ENCODE peak calls at places on chromosomes 4 and X, in seven cellular contexts. D is left ventricle myocardium superior, I is heart left ventricle, P is HCT116, K is A549, E is GM23338, U is activated B cell treated with CpG ODN at 0.5 μM for 24 hours. A is an unnamed sample.

GRCh38 chr4:147060171-147060931 is 114.7 kb upstream of the TTC29 start:
- ATAC-seq in D (peak; percentile 63), I (peak; percentile 11), P (no peak), K (no peak), E (no peak), U (no peak), A (no peak)

GRCh38 chr4:153036931-153037330 is 100.8 kb downstream of the FHDC1 start:
- ATAC-seq in E (no peak), P (no peak), K (no peak), I (no peak), U (no peak), D (no peak), A (no peak)

GRCh38 chrX:150486011-150486410 is 82.4 kb upstream of the MTM1 start:
- ATAC-seq in U (peak; percentile 52), D (peak; percentile 66), P (peak; percentile 86), E (peak; percentile 91), I (peak; percentile 73), K (peak; percentile 96), A (peak; percentile 60)

GRCh38 chr4:128298852-128299251 is 11.2 kb upstream of the PGRMC2 start:
- ATAC-seq in I (no peak), D (no peak), U (no peak), E (no peak), P (peak; percentile 91), K (peak; percentile 55), A (peak; percentile 45)

GRCh38 chrX:56564921-56565861 is 1.8 kb downstream of the UBQLN2 start:
- ATAC-seq in P (no peak), E (peak; percentile 15), I (no peak), K (peak; percentile 6), D (no peak), U (no peak), A (no peak)

GRCh38 chr4:11297627-11298026 is 131.1 kb downstream of the HS3ST1 start:
- ATAC-seq in P (peak; percentile 49), D (no peak), I (no peak), E (no peak), U (no peak), K (no peak), A (no peak)

GRCh38 chrX:42944381-42944998 is 166.5 kb upstream of the PPP1R2C start:
- ATAC-seq in I (no peak), D (no peak), P (no peak), U (peak; percentile 7), E (no peak), K (no peak), A (no peak)

GRCh38 chr4:98706200-98706813 is 47.9 kb upstream of the TSPAN5 start:
- ATAC-seq in E (no peak), D (no peak), I (no peak), U (no peak), K (no peak), P (no peak), A (no peak)

GRCh38 chrX:136210243-136210642 is 41.0 kb downstream of the MAP7D3 start:
- ATAC-seq in D (no peak), P (no peak), U (peak; percentile 94), E (no peak), K (no peak), I (no peak), A (no peak)

GRCh38 chrX:12372111-12372510 is 233.8 kb downstream of the FRMPD4 start:
- ATAC-seq in K (no peak), P (no peak), I (no peak), E (no peak), D (no peak), U (no peak), A (no peak)

GRCh38 chrX:48826135-48826875 is at the start of gene ERAS:
- ATAC-seq in P (no peak), U (peak; percentile 64), D (no peak), I (no peak), K (no peak), E (peak; percentile 40), A (no peak)

GRCh38 chr4:185672618-185673017 is 137.3 kb upstream of the PDLIM3 start:
- ATAC-seq in U (no peak), D (peak; percentile 53), P (no peak), I (no peak), K (no peak), E (no peak), A (no peak)

GRCh38 chr4:99157478-99157935 is 13.4 kb upstream of the ADH4 start:
- ATAC-seq in P (no peak), I (no peak), U (no peak), K (no peak), D (no peak), E (no peak), A (no peak)

GRCh38 chr4:87555751-87556619 is 26.8 kb upstream of the SPARCL1 start:
- ATAC-seq in P (no peak), K (peak; percentile 91), U (no peak), E (no peak), D (no peak), I (no peak), A (peak; percentile 97)

GRCh38 chr4:125750399-125750798 is 435.6 kb downstream of the FAT4 start:
- ATAC-seq in P (no peak), D (peak; percentile 52), E (no peak), U (no peak), K (no peak), I (no peak), A (no peak)

GRCh38 chr4:68724922-68725321 is 54.5 kb upstream of the UGT2B15 start:
- ATAC-seq in K (no peak), D (no peak), U (no peak), I (no peak), E (no peak), P (no peak), A (no peak)

GRCh38 chr4:89101256-89102161 is 9.8 kb upstream of the TIGD2 start:
- ATAC-seq in I (no peak), K (no peak), P (no peak), D (no peak), E (no peak), U (peak; percentile 79), A (no peak)